ENCODE peak calls at places on chromosomes 5 and 9, in seven cellular contexts. H is fibroblast of lung, I is transverse colon, F is Peyer's patch, G is body of pancreas, V is HepG2, S is kidney. M is an unnamed sample. For H3K4me1, the result is how much of the 10 kb centered on the place peaks cover.

GRCh38 chr5:80069918-80070318 is 34.8 kb downstream of the THBS4 start:
- DNase-seq in F (no peak), V (no peak), G (no peak), H (no peak), S (no peak), I (peak), M (no peak)

GRCh38 chr5:54741711-54742110 is 224.2 kb downstream of the SNX18 start:
- DNase-seq in V (no peak), H (no peak), G (no peak), S (no peak), F (no peak), I (no peak), M (no peak)

GRCh38 chr5:170145462-170145861 is 39.8 kb downstream of the FOXI1 start:
- DNase-seq in S (no peak), F (no peak), G (no peak), H (no peak), I (no peak), V (no peak), M (no peak)

GRCh38 chr9:79551999-79552398 is 19.8 kb upstream of the TLE4 start:
- DNase-seq in H (no peak), V (no peak), F (no peak), G (no peak), S (no peak), I (no peak), M (no peak)

GRCh38 chr5:66945389-66946349 is 250.9 kb downstream of the CD180 start:
- DNase-seq in S (no peak), V (no peak), G (no peak), I (no peak), H (no peak), F (no peak), M (no peak)

GRCh38 chr9:21311888-21312287 is 6.8 kb upstream of the IFNA5 start:
- DNase-seq in H (no peak), F (no peak), S (no peak), G (no peak), V (no peak), I (no peak), M (no peak)

GRCh38 chr5:76591366-76591765 is 31.8 kb downstream of the F2RL2 start:
- DNase-seq in V (no peak), I (no peak), F (no peak), G (no peak), S (no peak), H (no peak), M (no peak)

GRCh38 chr5:135436856-135437795 is 10.0 kb downstream of the DCANP1 start:
- DNase-seq in S (no peak), H (no peak), V (no peak), I (no peak), F (no peak), G (no peak), M (no peak)

GRCh38 chr5:81292130-81292529 is 9.3 kb upstream of the ZCCHC9 start:
- DNase-seq in G (no peak), F (no peak), I (no peak), V (no peak), S (no peak), H (no peak), M (no peak)

GRCh38 chr5:298737-299125 is 22.8 kb upstream of the AHRR start:
- DNase-seq in H (no peak), F (no peak), S (no peak), V (no peak), I (no peak), G (no peak), M (no peak)

GRCh38 chr5:7272408-7272807 is 123.5 kb upstream of the ADCY2 start:
- DNase-seq in G (no peak), V (no peak), F (no peak), S (no peak), I (no peak), H (no peak), M (no peak)

GRCh38 chr9:134325813-134326753 is at the start of gene RXRA:
- DNase-seq in H (peak), S (peak), I (peak), G (peak), V (peak), F (peak), M (peak)

GRCh38 chr5:31232273-31232888 is 38.9 kb downstream of the CDH6 start:
- DNase-seq in F (no peak), S (no peak), I (no peak), H (peak), V (peak), G (peak), M (no peak)

GRCh38 chr5:143259254-143259605 is 144.3 kb downstream of the NR3C1 start:
- DNase-seq in H (no peak), S (no peak), F (no peak), I (no peak), V (no peak), G (no peak), M (no peak)
- H3K4me3 ChIP-seq in H (no peak), S (no peak), F (no peak), I (no peak), V (no peak), G (no peak), M (no peak)

GRCh38 chr5:109690456-109691247 is 925 bp downstream of the MAN2A1 start:
- DNase-seq in I (peak), G (peak), S (peak), F (peak), V (peak), H (peak), M (peak)
- H3K4me1 ChIP-seq in I (under half), G (under half), S (under half), F (under half), V (half or more), H (under half), M (under half)

DNA sequence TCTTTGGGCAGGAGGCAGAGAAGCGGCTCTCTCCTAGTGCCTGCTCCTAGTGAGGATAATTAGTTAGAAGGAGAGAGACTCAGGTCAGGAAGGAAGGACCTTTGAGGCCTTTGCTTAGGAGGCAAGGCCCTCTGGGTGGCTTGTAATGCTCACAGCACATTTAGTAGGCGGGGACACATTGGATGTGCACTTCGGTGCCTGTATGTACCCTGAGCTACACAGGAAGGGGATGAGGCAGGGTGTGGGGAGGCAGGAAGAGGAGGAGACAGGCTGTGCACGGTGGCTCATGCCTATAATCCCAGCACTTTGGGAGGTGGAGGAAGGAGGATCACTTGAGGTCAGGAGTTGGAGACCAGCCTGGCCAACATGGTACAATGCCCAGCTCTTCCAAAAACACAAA is 7.2 kb upstream of the LCN2 start:
- DNase-seq in S (no peak), F (peak), V (no peak), I (no peak), H (no peak), G (no peak), M (no peak)
- H3K4me3 ChIP-seq in S (no peak), F (no peak), V (no peak), I (no peak), H (no peak), G (no peak), M (no peak)

DNA sequence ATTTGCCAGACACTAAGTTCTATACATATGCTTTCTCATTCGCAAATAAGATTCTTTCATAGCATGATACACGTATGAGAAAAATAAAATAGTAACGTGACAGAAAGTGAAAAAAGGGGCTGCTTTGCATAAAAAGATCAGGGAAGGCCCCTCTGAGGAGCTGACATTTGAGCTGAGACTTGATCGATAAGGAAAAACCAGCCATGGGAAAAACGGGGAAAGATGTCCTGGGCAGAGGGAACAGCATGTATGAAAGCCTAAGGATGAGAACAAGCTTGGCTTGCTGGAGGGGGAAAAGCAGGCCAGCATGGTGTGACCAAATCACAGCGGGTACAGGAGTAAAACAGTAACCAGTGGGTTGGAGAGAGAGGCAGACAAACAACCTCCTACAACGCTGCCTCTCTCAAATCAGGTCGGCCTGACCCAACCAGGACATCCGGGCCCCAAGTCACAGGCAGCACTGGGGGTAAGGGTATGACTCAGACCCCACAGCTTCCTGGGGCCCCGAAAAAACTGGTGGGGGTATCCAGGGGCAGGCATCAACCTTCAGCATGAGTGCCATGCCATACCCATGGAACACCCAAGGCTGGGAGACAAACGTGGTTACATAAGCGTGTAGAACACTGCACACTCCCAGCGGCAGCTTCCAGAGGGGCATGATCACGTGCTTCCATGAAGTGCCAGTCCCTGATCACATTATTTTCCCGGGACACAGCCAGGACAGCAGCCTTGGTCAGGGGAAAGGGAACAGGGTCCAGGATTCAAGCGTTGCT is 2.2 kb downstream of the TNIP1 start:
- DNase-seq in G (peak), I (peak), V (no peak), F (peak), S (no peak), H (no peak), M (no peak)
- H3K4me1 ChIP-seq in G (half or more), I (under half), V (half or more), F (half or more), S (under half), H (under half), M (under half)

DNA sequence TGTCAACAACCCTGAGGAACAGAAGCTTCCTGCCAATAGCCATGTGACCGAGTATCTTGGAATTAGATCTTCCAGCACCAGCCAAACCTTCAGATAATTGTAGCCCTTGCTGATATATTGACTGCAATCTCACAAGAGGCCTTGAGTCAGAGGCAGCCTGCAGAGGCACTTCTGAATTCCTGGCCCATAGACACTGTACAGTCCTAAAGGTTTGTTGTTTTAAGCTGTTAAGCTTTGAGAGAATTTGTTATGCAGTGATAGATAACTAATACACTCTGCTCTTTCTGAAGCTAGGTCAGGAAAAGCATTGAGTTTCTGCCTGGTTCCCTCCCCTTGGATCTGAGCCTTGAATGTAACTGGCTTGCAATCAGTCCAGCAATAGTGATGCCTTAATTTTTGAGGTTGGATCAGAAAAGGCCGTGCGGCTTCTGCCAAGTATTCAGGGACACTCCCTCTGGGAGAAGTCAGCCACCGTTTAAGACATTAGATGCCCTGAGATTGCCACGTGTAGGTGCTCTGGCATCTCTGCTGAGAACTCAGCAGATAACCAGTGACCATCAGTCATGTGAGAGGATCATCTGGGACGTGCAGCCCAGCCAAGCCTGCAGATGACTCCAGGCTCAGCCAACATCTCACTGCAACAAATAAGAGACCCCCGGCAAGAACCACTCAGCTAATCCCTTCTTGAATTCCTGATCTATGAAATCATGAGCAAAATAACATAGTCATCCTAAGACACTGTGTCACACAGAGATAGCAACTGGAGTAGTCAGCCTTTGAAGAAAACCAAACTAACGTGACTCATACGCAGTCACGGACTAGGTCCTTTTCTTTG is 126.8 kb upstream of the STC2 start:
- DNase-seq in I (peak), S (no peak), F (no peak), H (peak), G (peak), V (peak), M (peak)
- H3K4me3 ChIP-seq in I (no peak), S (no peak), F (no peak), H (no peak), G (no peak), V (no peak), M (no peak)

GRCh38 chr5:43947870-43948269 is 344.9 kb downstream of the NNT start:
- DNase-seq in H (peak), I (no peak), S (no peak), G (no peak), V (no peak), F (no peak), M (no peak)
- H3K4me1 ChIP-seq in H (under half), I (under half), S (under half), G (under half), V (under half), F (under half), M (under half)

DNA sequence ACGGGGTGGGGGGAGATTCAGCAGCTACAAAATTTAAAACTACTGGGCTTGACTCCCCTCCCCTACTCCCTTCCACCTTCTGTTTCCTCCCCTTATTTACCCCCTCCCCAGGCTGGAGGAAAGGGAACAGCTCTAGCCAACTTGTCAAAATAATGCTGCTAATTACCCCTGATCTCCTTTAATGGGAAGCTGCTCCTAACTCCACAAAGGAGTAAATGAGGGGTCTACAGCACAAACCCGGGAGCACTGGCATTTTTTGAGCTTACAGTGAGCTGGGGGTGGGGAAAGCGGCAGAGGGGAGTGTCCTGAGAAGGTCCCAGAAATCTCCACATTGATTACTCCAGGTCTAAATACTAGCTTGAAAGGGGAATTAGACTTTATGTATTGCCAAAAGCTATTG is 3.0 kb downstream of the PTCH1 start:
- DNase-seq in S (no peak), I (no peak), H (no peak), V (no peak), G (no peak), F (no peak), M (no peak)
- H3K4me3 ChIP-seq in S (no peak), I (no peak), H (no peak), V (no peak), G (no peak), F (no peak), M (no peak)

DNA sequence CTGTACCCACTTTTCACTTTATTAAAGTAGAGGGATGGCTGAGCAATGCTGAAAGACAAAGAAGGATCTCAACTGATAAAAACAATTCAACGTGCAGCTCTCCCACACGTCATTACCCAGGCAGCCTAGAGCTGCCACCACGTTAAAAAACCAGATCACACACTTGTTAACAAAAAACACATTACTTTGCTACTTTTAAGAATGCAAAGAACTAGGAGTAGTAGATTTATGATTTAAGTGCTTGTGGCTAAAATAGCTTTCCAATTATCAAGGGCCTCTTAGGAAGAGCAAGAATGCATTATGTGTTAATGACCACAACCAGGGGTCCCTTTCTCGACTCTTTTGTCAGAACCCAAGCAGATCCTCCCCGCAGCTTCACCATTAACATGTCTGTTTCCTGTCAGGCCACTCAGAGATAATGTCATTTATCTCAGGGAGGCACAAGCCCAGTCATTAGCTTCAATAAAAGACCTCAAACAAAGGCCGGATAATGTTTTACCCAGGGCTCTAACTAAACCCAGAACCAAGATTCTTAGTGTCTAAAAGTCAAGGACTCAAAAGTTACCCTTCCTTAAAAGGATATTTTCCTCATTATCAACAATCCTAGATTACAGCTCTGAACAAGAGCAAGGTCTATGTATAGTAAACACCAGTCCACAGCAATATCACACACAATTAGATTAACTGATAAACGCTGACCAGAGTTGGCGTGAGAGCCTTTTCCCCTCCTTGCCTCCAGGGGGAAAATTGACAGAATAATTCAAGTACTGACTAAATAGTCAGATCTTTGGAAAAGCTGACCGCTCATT is 7.5 kb downstream of the ZNF608 start:
- DNase-seq in G (no peak), H (no peak), F (no peak), I (no peak), S (no peak), V (no peak), M (no peak)
- H3K4me1 ChIP-seq in G (half or more), H (under half), F (under half), I (under half), S (under half), V (half or more), M (under half)

M was measured in uterus.